ENCODE peak calls at places on chromosomes 12 and 14, in five cellular contexts. X is Karpas-422; T is GM12865; L is epithelial cell of esophagus; H is CD8-positive, alpha-beta memory T cell. P is an unnamed sample.

GRCh38 chr14:24427537-24428508 is 1.6 kb downstream of the CBLN3 start:
- DNase-seq in X (no peak), T (no peak), L (no peak), H (no peak), P (no peak)

GRCh38 chr12:123120452-123121166 is 30.3 kb downstream of the PITPNM2 start:
- DNase-seq in X (no peak), T (peak; percentile 37), L (no peak), H (no peak), P (no peak)

GRCh38 chr14:100332797-100333196 is 9.7 kb downstream of the SLC25A47 start:
- DNase-seq in X (peak; percentile 84), T (no peak), L (no peak), H (no peak), P (no peak)

GRCh38 chr12:27297576-27297975 is 35.1 kb upstream of the BMAL2 start:
- DNase-seq in X (no peak), T (no peak), L (no peak), H (no peak), P (no peak)

GRCh38 chr12:94147991-94148840 is at the start of gene PLXNC1:
- DNase-seq in X (peak; percentile 89), T (peak; percentile 83), L (peak; percentile 41), H (peak; percentile 59), P (no peak)

GRCh38 chr12:39443704-39444234 is 849 bp upstream of the KIF21A start:
- DNase-seq in X (no peak), T (no peak), L (no peak), H (no peak), P (no peak)

GRCh38 chr14:65413739-65414045 is 1.2 kb downstream of the FUT8 start:
- DNase-seq in X (no peak), T (no peak), L (no peak), H (no peak), P (no peak)

GRCh38 chr12:49342066-49342913 is 4.4 kb upstream of the DNAJC22 start:
- DNase-seq in X (peak; percentile 97), T (peak; percentile 88), L (peak; percentile 68), H (peak; percentile 72), P (no peak)

GRCh38 chr12:48199784-48200198 is 3.3 kb downstream of the OR10AD1 start:
- DNase-seq in X (no peak), T (no peak), L (no peak), H (no peak), P (no peak)

GRCh38 chr12:12506541-12506940 is 56.1 kb downstream of the DUSP16 start:
- DNase-seq in X (no peak), T (no peak), L (no peak), H (no peak), P (peak; percentile 10)

GRCh38 chr12:77594386-77594785 is 236.3 kb upstream of the NAV3 start:
- DNase-seq in X (no peak), T (no peak), L (no peak), H (no peak), P (no peak)

GRCh38 chr12:4148418-4149056 is 125.0 kb upstream of the CCND2 start:
- DNase-seq in X (peak; percentile 88), T (peak; percentile 90), L (peak; percentile 29), H (peak; percentile 16), P (no peak)

GRCh38 chr14:102729268-102729667 is 48.0 kb upstream of the TRAF3 start:
- DNase-seq in X (no peak), T (no peak), L (no peak), H (no peak), P (no peak)

GRCh38 chr14:94120667-94121335 is 8.6 kb downstream of the IFI27L2 start:
- DNase-seq in X (no peak), T (no peak), L (peak; percentile 53), H (no peak), P (peak; percentile 68)

GRCh38 chr12:30417697-30418231 is 277.9 kb downstream of the IPO8 start:
- DNase-seq in X (no peak), T (no peak), L (peak; percentile 99), H (no peak), P (peak; percentile 97)

GRCh38 chr14:91225025-91225424 is 19.5 kb downstream of the GPR68 start:
- DNase-seq in X (no peak), T (no peak), L (peak; percentile 76), H (no peak), P (no peak)

GRCh38 chr12:28121899-28122655 is 68.2 kb upstream of the CCDC91 start:
- DNase-seq in X (no peak), T (no peak), L (no peak), H (no peak), P (no peak)

DNA sequence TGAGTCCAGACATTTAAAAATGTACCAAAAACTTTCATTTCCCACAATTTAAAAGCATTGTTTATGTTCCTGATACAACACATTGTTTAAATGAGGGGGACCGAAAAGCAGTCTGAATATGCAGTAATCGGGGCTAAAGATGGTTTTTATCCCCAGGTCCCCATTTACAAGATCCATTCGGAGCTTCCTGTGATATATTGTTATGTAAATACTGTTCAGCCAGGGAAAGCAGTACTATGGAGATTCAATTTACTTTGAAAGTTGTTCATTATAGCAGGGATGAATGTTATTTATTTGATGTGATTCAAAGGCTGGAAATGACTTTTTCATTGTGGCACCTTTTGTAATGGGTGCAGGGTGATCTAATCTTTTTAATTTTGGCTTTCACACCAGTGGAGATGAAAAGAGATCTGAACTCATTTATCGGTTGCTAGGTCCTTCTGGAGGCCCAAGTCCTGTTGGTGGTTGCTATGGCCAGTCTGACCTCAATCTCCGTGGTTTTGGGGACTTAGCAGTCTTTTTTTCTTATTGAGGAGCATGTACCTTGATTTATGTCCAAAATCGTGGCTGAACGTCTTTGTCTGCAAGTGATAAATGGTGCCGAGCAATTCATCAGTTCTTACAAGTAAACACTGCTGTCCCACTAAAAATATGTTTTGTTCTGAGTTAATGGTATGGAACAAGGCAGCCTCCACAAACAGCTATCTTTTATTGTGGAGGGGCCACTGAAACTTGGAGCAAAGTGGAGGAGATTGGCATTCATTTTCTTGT is 1.8 kb downstream of the RMST start:
- DNase-seq in X (no peak), T (no peak), L (no peak), H (no peak), P (no peak)
- H3K4me3 ChIP-seq in X (no peak overlapping the region), T (no peak overlapping the region), L (no peak overlapping the region), H (no peak overlapping the region), P (no peak overlapping the region)

GRCh38 chr14:96108061-96108795 is 69.1 kb downstream of the C14orf132 start:
- DNase-seq in X (no peak), T (no peak), L (no peak), H (no peak), P (no peak)
- H3K4me3 ChIP-seq in X (no peak overlapping the region), T (no peak overlapping the region), L (no peak overlapping the region), H (no peak overlapping the region), P (no peak overlapping the region)

GRCh38 chr12:124510301-124510970 is 57.0 kb downstream of the NCOR2 start:
- DNase-seq in X (peak; percentile 66), T (peak; percentile 26), L (peak; percentile 33), H (no peak), P (no peak)
- H3K4me3 ChIP-seq in X (no peak overlapping the region), T (no peak overlapping the region), L (no peak overlapping the region), H (no peak overlapping the region), P (no peak overlapping the region)

GRCh38 chr12:7629465-7629864 is 36.2 kb downstream of the APOBEC1 start:
- DNase-seq in X (no peak), T (no peak), L (no peak), H (no peak), P (no peak)

DNA sequence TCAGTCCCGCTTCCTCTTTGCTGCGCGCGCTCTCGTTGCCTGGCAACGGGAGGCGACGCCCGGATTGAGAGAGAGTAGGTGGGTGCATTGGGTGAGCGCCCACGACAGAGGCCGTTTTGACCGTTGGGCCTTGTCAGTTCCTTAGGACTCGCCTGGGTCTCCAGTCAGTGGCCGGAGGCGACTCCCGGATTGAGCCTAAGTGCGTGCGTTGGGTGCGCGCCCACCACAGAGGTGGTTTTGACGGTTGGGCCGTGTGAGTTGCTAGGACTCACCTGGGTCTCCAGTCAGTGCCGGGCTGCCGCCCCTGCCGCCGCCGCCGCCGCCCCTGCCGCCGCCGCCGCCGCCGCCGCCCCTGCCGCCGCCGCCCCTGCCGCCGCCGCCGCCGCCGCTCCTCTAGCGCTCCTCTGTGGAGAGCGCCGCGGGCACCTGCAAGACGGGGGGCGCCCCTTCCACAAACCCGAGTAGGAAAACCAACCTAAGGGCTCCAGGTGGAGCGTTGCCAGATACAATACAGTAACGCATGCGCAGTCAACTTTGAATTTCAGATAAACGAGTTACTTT is 37.2 kb downstream of the APOBEC1 start:
- DNase-seq in X (no peak), T (no peak), L (no peak), H (no peak), P (no peak)
- H3K4me3 ChIP-seq in X (no peak overlapping the region), T (no peak overlapping the region), L (no peak overlapping the region), H (no peak overlapping the region), P (no peak overlapping the region)